ENCODE peak calls at places on chromosome 21, in nine cellular contexts. J is bronchial epithelial cell, H is WTC11, D is right atrium auricular region, P is endothelial cell of umbilical vein, E is colonic mucosa, R is Peyer's patch, S is coronary artery, X is cardiac muscle cell. G is an unnamed sample.

GRCh38 chr21:32351428-32351827 is 41.4 kb downstream of the URB1 start:
- DNase-seq in J (peak; percentile 88), X (no peak), E (no peak), R (no peak), H (no peak), S (no peak), P (no peak), D (peak; percentile 32), G (no peak)

GRCh38 chr21:37626320-37626719 is 259.7 kb downstream of the DYRK1A start:
- DNase-seq in X (no peak), J (no peak), R (no peak), P (no peak), S (no peak), D (no peak), H (no peak), E (no peak), G (no peak)

GRCh38 chr21:40752125-40752524 is 94.8 kb downstream of the DSCAM start:
- DNase-seq in X (no peak), H (peak; percentile 30), D (no peak), P (no peak), S (no peak), R (no peak), E (no peak), J (no peak), G (no peak)

GRCh38 chr21:21831036-21831435 is 832.8 kb downstream of the NCAM2 start:
- DNase-seq in R (no peak), E (no peak), S (no peak), J (no peak), H (no peak), D (no peak), P (no peak), X (no peak), G (no peak)

GRCh38 chr21:31609081-31609480 is 50.4 kb upstream of the SOD1 start:
- DNase-seq in X (no peak), S (no peak), E (no peak), D (no peak), H (peak; percentile 60), J (no peak), R (no peak), P (no peak), G (no peak)

GRCh38 chr21:27519357-27519756 is 552.5 kb upstream of the ADAMTS5 start:
- DNase-seq in X (peak; percentile 72), D (no peak), H (no peak), S (no peak), J (peak; percentile 45), P (peak; percentile 82), R (no peak), E (no peak), G (no peak)

GRCh38 chr21:46340998-46341397 is 17.0 kb downstream of the PCNT start:
- DNase-seq in H (no peak), S (no peak), J (no peak), R (no peak), X (no peak), D (no peak), E (no peak), P (no peak), G (no peak)

GRCh38 chr21:17798796-17799195 is 20.4 kb downstream of the C21orf91 start:
- DNase-seq in X (no peak), H (no peak), P (no peak), E (no peak), R (no peak), D (no peak), S (no peak), J (no peak), G (no peak)

GRCh38 chr21:21434944-21435343 is 436.7 kb downstream of the NCAM2 start:
- DNase-seq in E (no peak), S (no peak), D (no peak), H (no peak), J (no peak), P (no peak), R (no peak), X (no peak), G (no peak)

GRCh38 chr21:36103434-36103833 is 31.4 kb upstream of the CBR3 start:
- DNase-seq in E (no peak), H (no peak), R (no peak), J (no peak), X (no peak), S (no peak), D (no peak), P (no peak), G (no peak)

GRCh38 chr21:36105327-36105842 is 29.5 kb upstream of the CBR3 start:
- DNase-seq in X (no peak), E (no peak), D (no peak), S (no peak), P (no peak), H (no peak), R (no peak), J (no peak), G (no peak)

GRCh38 chr21:36109868-36110267 is 25.0 kb upstream of the CBR3 start:
- DNase-seq in J (no peak), D (no peak), E (no peak), P (no peak), R (no peak), X (no peak), H (no peak), S (no peak), G (no peak)

GRCh38 chr21:36100971-36101641 is 31.3 kb downstream of the CBR1 start:
- DNase-seq in X (no peak), P (no peak), J (no peak), D (no peak), R (no peak), S (no peak), E (no peak), H (no peak), G (no peak)

DNA sequence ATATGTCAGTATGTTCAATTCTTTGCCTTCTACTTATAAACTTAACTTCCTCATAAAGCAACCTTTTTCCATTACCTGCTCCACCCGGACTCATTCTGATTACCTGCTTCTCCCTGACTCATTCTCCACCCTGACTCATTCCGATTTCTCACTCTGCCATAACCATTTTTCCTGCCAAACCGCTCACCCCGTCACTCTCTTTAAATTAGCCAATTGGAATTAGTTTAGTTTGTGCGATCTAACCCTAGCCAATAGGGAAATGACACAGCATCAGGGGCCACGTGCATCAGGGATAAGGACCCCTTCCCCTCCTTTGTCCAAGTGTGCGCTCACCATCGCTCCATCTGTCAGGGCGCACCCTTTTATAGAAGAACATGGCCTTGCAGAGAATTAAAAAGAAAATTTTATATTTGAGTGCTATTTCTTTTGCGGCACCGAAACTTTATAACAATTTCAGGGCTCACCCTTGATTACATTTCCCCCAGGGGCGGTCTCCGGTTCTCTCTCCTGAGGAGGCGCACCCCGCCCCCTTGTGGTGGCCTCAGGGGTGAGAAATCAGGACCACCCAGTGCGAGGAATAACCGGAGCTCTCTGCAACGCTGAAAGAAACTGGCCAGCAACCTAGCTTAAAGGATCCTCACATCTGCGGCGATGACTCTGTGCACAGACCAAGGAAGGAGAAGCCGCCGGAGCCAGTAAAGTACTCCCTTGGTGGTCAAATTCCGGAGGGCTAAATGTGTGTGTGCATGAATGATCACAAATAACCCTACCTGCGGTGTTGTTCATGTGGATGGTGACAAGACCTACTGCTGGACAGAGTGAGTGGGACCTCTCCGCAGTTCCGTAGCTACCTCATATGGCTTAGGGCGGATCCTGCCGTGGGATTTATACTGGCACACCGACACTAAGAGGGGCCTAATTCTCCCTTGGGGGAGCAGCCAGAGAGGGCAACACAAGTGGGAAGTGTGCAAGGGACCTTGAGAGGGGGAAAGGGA is 30.3 kb upstream of the CBR3 start:
- DNase-seq in R (peak; percentile 53), S (no peak), J (peak; percentile 76), H (peak; percentile 88), X (peak; percentile 64), E (peak; percentile 45), P (peak; percentile 36), D (no peak), G (no peak)
- TF ChIP-seq CTCF in R (peak; percentile 26), S (no peak), J (no peak), H (peak; percentile 64), X (peak; percentile 64), E (peak; percentile 27), P (peak; percentile 55), D (peak; percentile 64), G (no peak)

DNA sequence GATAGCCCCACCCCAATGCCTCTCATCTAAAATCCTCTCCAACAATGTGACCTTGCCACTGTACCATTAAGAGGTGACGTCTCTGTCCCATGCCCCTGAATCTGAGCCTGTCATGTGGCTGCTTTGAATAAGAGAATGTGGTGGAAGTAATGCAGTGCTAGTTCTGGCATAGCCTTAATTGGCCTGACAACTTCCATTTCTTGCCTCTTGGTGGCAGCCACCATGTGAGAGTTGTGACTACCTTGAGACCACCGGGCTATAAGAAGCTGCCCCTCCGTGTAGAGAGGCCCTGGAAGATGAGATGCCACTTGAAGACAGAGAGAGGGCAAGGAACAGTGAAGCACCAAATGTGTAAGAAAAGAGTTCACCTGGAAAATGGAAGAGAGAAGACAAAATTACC is 95.4 kb downstream of the POFUT2 start:
- DNase-seq in D (no peak), J (no peak), X (no peak), P (no peak), E (no peak), S (no peak), R (no peak), H (no peak), G (no peak)
- TF ChIP-seq CTCF in D (no peak), J (no peak), X (no peak), P (no peak), E (no peak), S (no peak), R (no peak), H (no peak), G (no peak)

DNA sequence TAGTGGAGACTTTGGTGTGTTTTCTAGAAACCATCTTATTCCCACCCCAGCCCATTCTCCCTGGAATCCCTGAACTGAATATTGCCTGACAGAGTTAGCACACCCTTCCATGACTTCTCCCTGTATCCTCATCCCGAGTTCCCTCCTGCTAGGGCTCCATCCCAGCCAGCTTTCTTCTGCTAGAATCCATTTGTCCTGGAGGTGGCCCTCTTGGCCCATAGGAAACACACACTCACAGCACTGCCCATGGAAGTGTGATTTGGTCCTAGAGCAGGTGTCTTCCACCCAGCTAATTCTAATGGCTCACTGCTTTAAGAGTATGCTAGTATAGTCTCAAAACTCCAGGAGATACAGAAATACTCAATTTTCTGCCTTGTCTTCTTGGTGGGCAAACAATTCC is 4.1 kb downstream of the KRTAP15-1 start:
- DNase-seq in J (peak; percentile 2), E (no peak), D (no peak), R (no peak), P (no peak), S (no peak), H (peak; percentile 31), X (no peak), G (no peak)
- TF ChIP-seq CTCF in J (peak; percentile 16), E (no peak), D (peak; percentile 45), R (no peak), P (no peak), S (no peak), H (no peak), X (no peak), G (no peak)

DNA sequence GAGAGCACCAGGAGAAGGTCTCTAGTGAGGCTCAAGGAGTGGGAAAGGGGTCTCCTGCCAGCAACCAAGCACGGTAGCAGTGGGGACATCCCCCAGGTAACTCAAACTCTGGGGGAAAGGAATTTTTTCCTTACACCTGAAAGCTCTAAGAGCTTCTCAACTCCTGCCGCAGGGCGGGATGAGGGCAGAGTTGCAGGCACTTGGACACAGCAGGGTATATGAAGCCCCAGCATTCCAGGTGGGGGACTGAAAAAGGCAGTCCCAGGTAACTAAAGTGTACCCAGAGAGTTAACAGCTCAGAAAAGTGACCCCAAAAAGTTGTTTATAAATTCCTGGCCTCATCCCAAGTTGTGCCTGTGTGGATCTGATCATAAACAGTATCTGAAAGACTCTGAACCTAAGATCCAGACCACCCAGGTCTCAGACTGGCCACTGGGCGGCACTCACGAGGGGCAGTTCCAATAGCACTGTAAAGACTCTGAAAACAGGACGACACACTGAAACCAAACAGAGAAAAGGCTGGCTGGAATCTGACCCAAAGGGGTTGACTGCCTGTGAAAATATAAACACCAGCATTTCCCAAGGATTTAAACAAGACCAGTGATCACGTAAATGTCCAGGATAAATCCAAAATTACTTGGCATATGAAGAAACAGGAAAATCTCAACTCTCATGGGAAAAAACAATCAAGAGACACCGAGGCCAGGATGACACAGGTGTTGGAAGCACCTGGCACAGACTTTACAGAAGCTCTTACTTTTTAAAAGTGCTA is 47.5 kb downstream of the HSF2BP start:
- DNase-seq in J (peak; percentile 57), X (peak; percentile 76), R (peak; percentile 57), D (peak; percentile 86), E (peak; percentile 83), P (peak; percentile 80), S (no peak), H (peak; percentile 74), G (no peak)
- TF ChIP-seq CTCF in J (peak; percentile 72), X (peak; percentile 95), R (peak; percentile 74), D (peak; percentile 78), E (peak; percentile 64), P (peak; percentile 90), S (peak; percentile 54), H (peak; percentile 24), G (no peak)

G was measured in omental fat pad.